ENCODE peak calls at places on chromosomes 5 and 9, in five cellular contexts. D is neural crest cell, B is left ventricle myocardium inferior, A is brain microvascular endothelial cell, C is uterus. O is an unnamed sample.
A peak's percentile ranks its signal among the peaks of the same experiment; 100 is the strongest.

GRCh38 chr9:129146441-129146933 is 31.6 kb downstream of the IER5L start:
- DNase-seq in C (peak; percentile 63), B (no peak), A (no peak), D (no peak), O (no peak)

GRCh38 chr9:138045541-138046490 is 168.2 kb downstream of the CACNA1B start:
- DNase-seq in D (no peak), A (no peak), B (no peak), C (no peak), O (no peak)

GRCh38 chr9:114469091-114469853 is 36.0 kb downstream of the WHRN start:
- DNase-seq in D (no peak), B (no peak), A (no peak), C (no peak), O (no peak)

GRCh38 chr5:124754206-124754927 is 7.9 kb upstream of the ZNF608 start:
- DNase-seq in B (no peak), D (no peak), A (no peak), C (no peak), O (peak; percentile 67)

GRCh38 chr5:107272954-107273353 is 397.8 kb downstream of the EFNA5 start:
- DNase-seq in B (no peak), A (no peak), C (no peak), D (no peak), O (no peak)

GRCh38 chr9:35691757-35692301 is 2.1 kb upstream of the TPM2 start:
- DNase-seq in C (peak; percentile 60), B (no peak), A (no peak), D (no peak), O (no peak)

GRCh38 chr5:95730011-95730700 is 980 bp upstream of the RHOBTB3 start:
- DNase-seq in B (no peak), C (no peak), D (no peak), A (no peak), O (no peak)

GRCh38 chr9:109781541-109782197 is 1.7 kb downstream of the PALM2AKAP2 start:
- DNase-seq in D (no peak), A (no peak), B (no peak), C (no peak), O (no peak)

GRCh38 chr9:78676009-78676408 is 379.1 kb downstream of the PSAT1 start:
- DNase-seq in B (no peak), C (no peak), A (no peak), D (no peak), O (no peak)

GRCh38 chr5:124403281-124403680 is 343.2 kb downstream of the ZNF608 start:
- DNase-seq in A (no peak), C (no peak), D (no peak), B (no peak), O (no peak)

GRCh38 chr5:132394681-132395259 is 25.3 kb downstream of the SLC22A5 start:
- DNase-seq in A (no peak), D (no peak), C (no peak), B (no peak), O (no peak)

GRCh38 chr5:175002128-175002527 is 277.7 kb downstream of the MSX2 start:
- DNase-seq in C (no peak), B (no peak), D (no peak), A (no peak), O (no peak)

GRCh38 chr5:138109463-138110265 is 25.8 kb downstream of the WNT8A start:
- DNase-seq in D (no peak), C (no peak), A (peak; percentile 14), B (no peak), O (no peak)

GRCh38 chr5:157961828-157962390 is 103.0 kb upstream of the CLINT1 start:
- DNase-seq in A (no peak), D (no peak), C (no peak), B (no peak), O (no peak)

GRCh38 chr9:132877818-132878694 is at the start of gene AK8:
- DNase-seq in A (peak; percentile 54), D (peak; percentile 68), C (peak; percentile 56), B (peak; percentile 75), O (no peak)

GRCh38 chr9:132663120-132663519 is 6.7 kb downstream of the DDX31 start:
- DNase-seq in B (no peak), A (no peak), C (no peak), D (no peak), O (no peak)

GRCh38 chr5:141958773-141959172 is 771 bp upstream of the PCDH12 start:
- DNase-seq in C (no peak), D (no peak), A (no peak), B (no peak), O (no peak)

GRCh38 chr9:127531676-127532075 is 80.4 kb downstream of the LRSAM1 start:
- DNase-seq in B (no peak), C (no peak), A (no peak), D (no peak), O (no peak)

GRCh38 chr5:1119312-1119831 is 7.5 kb upstream of the SLC12A7 start:
- DNase-seq in B (no peak), C (no peak), D (no peak), A (no peak), O (no peak)

GRCh38 chr5:1005362-1005851 is 3.2 kb upstream of the NKD2 start:
- DNase-seq in C (peak; percentile 14), A (no peak), B (peak; percentile 16), D (no peak), O (no peak)

GRCh38 chr5:122170630-122171029 is 41.3 kb downstream of the ZNF474 start:
- DNase-seq in B (no peak), C (no peak), A (peak; percentile 67), D (no peak), O (no peak)

GRCh38 chr5:67182406-67182805 is 14.2 kb downstream of the CD180 start:
- DNase-seq in B (peak; percentile 70), C (peak; percentile 85), A (peak; percentile 87), D (no peak), O (peak; percentile 62)

GRCh38 chr9:137302176-137303030 is at the start of gene NRARP:
- DNase-seq in A (peak; percentile 67), C (peak; percentile 79), D (peak; percentile 85), B (peak; percentile 91), O (no peak)

GRCh38 chr5:113218200-113218599 is 216.6 kb downstream of the TSSK1B start:
- DNase-seq in A (no peak), C (no peak), B (peak; percentile 55), D (no peak), O (no peak)

GRCh38 chr5:180114304-180115003 is 42.9 kb upstream of the RNF130 start:
- DNase-seq in B (no peak), C (no peak), D (no peak), A (no peak), O (no peak)

GRCh38 chr5:56330167-56330566 is 97.0 kb upstream of the ANKRD55 start:
- DNase-seq in B (no peak), A (no peak), C (no peak), D (no peak), O (no peak)

GRCh38 chr5:174692381-174692780 is 32.0 kb upstream of the MSX2 start:
- DNase-seq in A (no peak), B (no peak), D (no peak), C (no peak), O (no peak)

GRCh38 chr5:172903790-172904189 is 55.4 kb upstream of the RPL26L1 start:
- DNase-seq in B (no peak), A (peak; percentile 92), C (peak; percentile 75), D (no peak), O (peak; percentile 86)

GRCh38 chr5:684771-685216 is 8.4 kb downstream of the TPPP start:
- DNase-seq in A (no peak), C (peak; percentile 11), B (peak; percentile 10), D (no peak), O (no peak)

GRCh38 chr5:24643880-24644279 is 898 bp downstream of the CDH10 start:
- DNase-seq in D (no peak), A (no peak), B (no peak), C (no peak), O (no peak)

GRCh38 chr5:5887818-5888217 is 465.3 kb downstream of the ICE1 start:
- DNase-seq in A (no peak), C (no peak), D (no peak), B (no peak), O (no peak)

GRCh38 chr5:5885782-5886181 is 463.3 kb downstream of the ICE1 start:
- DNase-seq in C (no peak), B (no peak), D (no peak), A (no peak), O (no peak)

GRCh38 chr5:5886353-5886752 is 463.9 kb downstream of the ICE1 start:
- DNase-seq in B (no peak), C (no peak), A (no peak), D (no peak), O (no peak)

GRCh38 chr5:5884593-5884992 is 462.1 kb downstream of the ICE1 start:
- DNase-seq in B (no peak), A (no peak), D (no peak), C (no peak), O (no peak)

GRCh38 chr5:5886812-5887486 is 464.5 kb downstream of the ICE1 start:
- DNase-seq in C (no peak), D (peak; percentile 14), A (no peak), B (no peak), O (no peak)
- TF ChIP-seq CTCF in C (no peak), D (peak; percentile 73), A (peak; percentile 1), B (peak; percentile 64), O (no peak)

GRCh38 chr5:135834639-135835529 is at the start of gene SLC25A48:
- DNase-seq in D (peak; percentile 65), C (no peak), A (no peak), B (peak; percentile 41), O (peak; percentile 12)
- TF ChIP-seq CTCF in D (peak; percentile 77), C (no peak), A (no peak), B (peak; percentile 4), O (peak; percentile 22)

DNA sequence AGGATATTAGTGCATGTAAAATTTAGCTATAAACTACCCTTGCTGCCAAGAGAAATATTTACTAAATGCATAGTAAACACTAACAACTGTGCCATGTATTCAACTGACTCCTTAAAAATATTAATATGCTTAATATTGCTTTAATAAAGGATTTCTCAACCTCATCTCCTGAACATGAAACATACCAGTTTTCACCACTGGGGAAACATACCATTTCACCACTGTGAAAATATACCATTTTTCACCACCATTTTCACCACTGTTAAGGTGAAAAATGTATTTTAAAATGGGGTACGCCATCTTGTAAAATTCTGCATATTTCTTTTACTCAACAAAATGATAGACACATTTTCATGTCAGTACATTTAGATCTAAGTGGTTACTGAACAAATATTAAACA is 4.5 kb downstream of the RAB14 start:
- DNase-seq in D (no peak), B (no peak), A (no peak), C (no peak), O (no peak)
- TF ChIP-seq CTCF in D (peak; percentile 44), B (peak; percentile 14), A (no peak), C (no peak), O (no peak)

GRCh38 chr5:77231470-77232138 is 21.1 kb downstream of the PDE8B start:
- DNase-seq in D (no peak), C (no peak), B (no peak), A (no peak), O (no peak)
- TF ChIP-seq CTCF in D (no peak), C (no peak), B (no peak), A (no peak), O (no peak)

DNA sequence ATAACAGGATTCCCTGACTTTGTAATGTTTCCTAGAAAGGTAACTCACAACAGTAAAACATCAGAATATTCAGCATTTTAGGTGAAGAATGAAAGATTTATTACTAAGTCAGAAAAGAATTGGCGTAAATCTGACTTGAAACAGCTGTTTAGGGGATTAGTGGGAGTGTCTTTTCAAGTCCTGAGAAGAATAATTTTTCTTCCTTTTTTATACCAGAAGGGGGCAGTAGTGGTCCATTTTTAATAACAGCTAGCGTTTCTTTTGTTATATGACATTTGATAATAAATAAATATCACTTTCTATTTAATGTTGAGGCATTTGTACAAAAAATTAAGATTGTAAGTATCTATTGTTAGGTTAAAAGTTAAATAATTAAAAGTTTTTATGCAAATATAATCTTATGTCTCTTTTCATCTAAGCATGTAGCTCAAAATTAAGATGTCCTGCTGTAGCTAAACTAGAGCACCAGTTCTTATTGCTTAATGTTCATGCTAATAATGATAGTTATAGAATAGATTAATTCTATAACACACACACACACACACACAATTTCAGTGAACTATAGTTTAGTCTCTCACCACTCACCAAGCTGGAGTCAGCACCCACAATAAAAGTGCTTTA is 258.7 kb upstream of the ARRDC3 start:
- DNase-seq in D (no peak), B (no peak), C (no peak), A (no peak), O (no peak)
- TF ChIP-seq CTCF in D (peak; percentile 89), B (peak; percentile 67), C (peak; percentile 36), A (peak; percentile 26), O (peak; percentile 37)

O was measured in retinal pigment epithelial cell.